ENCODE peak calls at places on chromosomes 13 and 19, in six cellular contexts. A, Q, R, F, H and C are unnamed samples.

GRCh38 chr13:67267136-67267535 is 37.0 kb upstream of the PCDH9 start:
- DNase-seq in A (no peak), F (no peak), R (no peak), Q (no peak), H (no peak), C (no peak)

GRCh38 chr13:50729177-50729576 is 114.3 kb downstream of the DLEU7 start:
- DNase-seq in R (no peak), H (no peak), F (no peak), A (no peak), Q (no peak), C (no peak)

GRCh38 chr13:113981611-113982295 is 7.9 kb upstream of the C13orf46 start:
- DNase-seq in H (no peak), F (no peak), A (no peak), Q (no peak), R (peak), C (no peak)

GRCh38 chr13:23753523-23753922 is 135.7 kb downstream of the MIPEP start:
- DNase-seq in Q (no peak), A (no peak), R (no peak), F (no peak), H (no peak), C (no peak)

GRCh38 chr13:24161010-24161775 is 673 bp downstream of the SPATA13 start:
- DNase-seq in R (peak), Q (no peak), F (no peak), A (peak), H (peak), C (peak)

GRCh38 chr19:17348700-17349099 is 11.3 kb downstream of the GTPBP3 start:
- DNase-seq in F (no peak), R (peak), A (no peak), H (no peak), Q (peak), C (peak)

GRCh38 chr13:28850226-28850625 is 30.1 kb downstream of the MTUS2 start:
- DNase-seq in H (no peak), F (no peak), Q (no peak), R (no peak), A (no peak), C (no peak)

GRCh38 chr13:34589581-34589980 is 352.5 kb upstream of the NBEA start:
- DNase-seq in H (no peak), R (no peak), F (no peak), Q (no peak), A (no peak), C (no peak)

GRCh38 chr13:86906458-86906857 is 764.7 kb upstream of the SLITRK5 start:
- DNase-seq in Q (no peak), A (no peak), F (no peak), R (no peak), H (no peak), C (no peak)